ENCODE peak calls at places on chromosomes 1 and 21, in four cellular contexts. Q is adrenal gland, A is endodermal cell, F is uterus. U is an unnamed sample. For H3K4me1, the result is how much of the 10 kb centered on the place peaks cover.

GRCh38 chr1:165134431-165134830 is 222.1 kb downstream of the LMX1A start:
- DNase-seq in Q (no peak), A (no peak), F (no peak), U (no peak)

GRCh38 chr1:59391216-59392179 is 94.6 kb downstream of the FGGY start:
- DNase-seq in Q (no peak), A (no peak), F (peak), U (no peak)

GRCh38 chr1:200890818-200891773 is 3.6 kb upstream of the INAVA start:
- DNase-seq in Q (no peak), A (peak), F (no peak), U (no peak)

GRCh38 chr1:33348676-33349080 is 27.8 kb upstream of the A3GALT2 start:
- DNase-seq in Q (no peak), A (no peak), F (no peak), U (no peak)

GRCh38 chr21:44567481-44568171 is 5.9 kb upstream of the KRTAP10-4 start:
- DNase-seq in Q (no peak), A (no peak), F (no peak), U (no peak)

GRCh38 chr21:29168874-29169273 is 38.4 kb downstream of the MAP3K7CL start:
- DNase-seq in Q (no peak), A (no peak), F (no peak), U (no peak)

GRCh38 chr1:70331962-70332361 is 22.6 kb downstream of the ANKRD13C start:
- DNase-seq in Q (no peak), A (no peak), F (no peak), U (no peak)

GRCh38 chr21:40901690-40902089 is 54.7 kb upstream of the DSCAM start:
- DNase-seq in Q (no peak), A (no peak), F (no peak), U (no peak)

GRCh38 chr21:39483917-39484316 is 32.1 kb downstream of the SH3BGR start:
- DNase-seq in Q (no peak), A (no peak), F (no peak), U (no peak)

GRCh38 chr1:167501513-167502191 is 16.7 kb downstream of the CD247 start:
- DNase-seq in Q (no peak), A (no peak), F (no peak), U (no peak)

GRCh38 chr1:22930235-22930912 is 42.3 kb downstream of the LACTBL1 start:
- DNase-seq in Q (peak), A (peak), F (peak), U (no peak)

GRCh38 chr1:97936976-97937375 is 16.1 kb upstream of the DPYD start:
- DNase-seq in Q (no peak), A (no peak), F (no peak), U (no peak)

GRCh38 chr1:17170571-17170970 is 34.4 kb upstream of the PADI1 start:
- DNase-seq in Q (no peak), A (no peak), F (no peak), U (no peak)

GRCh38 chr21:31261759-31262158 is 82.3 kb downstream of the TIAM1 start:
- DNase-seq in Q (no peak), A (no peak), F (no peak), U (no peak)

GRCh38 chr1:229905652-229906051 is 161.4 kb upstream of the GALNT2 start:
- DNase-seq in Q (no peak), A (no peak), F (no peak), U (no peak)
- H3K4me3 ChIP-seq in Q (no peak), A (no peak), F (no peak), U (no peak)

GRCh38 chr1:203272633-203273205 is 32.6 kb upstream of the BTG2 start:
- DNase-seq in Q (no peak), A (no peak), F (no peak), U (no peak)
- TF ChIP-seq CTCF in Q (no peak), A (no peak), F (no peak), U (no peak)

GRCh38 chr1:39144943-39145650 is 59.4 kb upstream of the MACF1 start:
- DNase-seq in Q (no peak), A (no peak), F (no peak), U (no peak)
- H3K4me1 ChIP-seq in Q (under half), A (under half), F (under half), U (under half)

GRCh38 chr1:183417691-183418491 is at the start of gene NMNAT2:
- DNase-seq in Q (peak), A (peak), F (no peak), U (no peak)

GRCh38 chr1:183414365-183414764 is 3.8 kb downstream of the NMNAT2 start:
- DNase-seq in Q (no peak), A (no peak), F (no peak), U (no peak)

GRCh38 chr1:183419399-183419798 is 1.2 kb upstream of the NMNAT2 start:
- DNase-seq in Q (no peak), A (no peak), F (no peak), U (no peak)

GRCh38 chr1:183416850-183417690 is 1.1 kb downstream of the NMNAT2 start:
- DNase-seq in Q (peak), A (peak), F (peak), U (peak)

DNA sequence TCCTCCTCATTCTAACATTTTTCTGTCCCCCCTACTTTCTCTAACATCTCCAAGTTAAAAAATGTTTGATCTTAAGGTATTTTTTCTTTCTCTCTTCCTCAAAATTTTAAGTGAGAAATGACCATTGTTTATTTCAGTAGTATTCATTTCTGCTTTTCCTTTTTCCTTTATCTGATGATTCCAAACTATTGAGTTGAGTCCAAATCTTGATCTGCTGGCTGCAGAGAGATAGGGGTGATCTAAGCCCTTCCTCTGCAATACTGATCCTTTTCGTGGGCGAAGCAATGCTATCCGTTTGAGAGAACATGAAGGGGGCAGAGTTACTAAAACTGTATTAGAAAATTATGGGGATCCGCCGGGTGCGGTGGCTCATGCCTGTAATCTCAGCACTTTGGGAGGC is 516 bp upstream of the NMNAT2 start:
- DNase-seq in Q (no peak), A (no peak), F (no peak), U (no peak)
- H3K4me3 ChIP-seq in Q (no peak), A (peak), F (no peak), U (no peak)